ENCODE peak calls at places on chromosomes 13 and 19, in eight cellular contexts. V, I, A, X, K, J, Q and H are unnamed samples. For H3K36me3 and H3K4me1, the result is how much of the 10 kb centered on the place peaks cover.

GRCh38 chr13:22111961-22112360 is 441.1 kb downstream of the FGF9 start:
- DNase-seq in K (no peak), J (no peak), X (no peak), Q (no peak), V (no peak), A (no peak), I (no peak), H (no peak)

GRCh38 chr19:1363599-1363998 is 20.1 kb upstream of the NDUFS7 start:
- DNase-seq in X (no peak), Q (no peak), I (no peak), A (no peak), J (no peak), V (no peak), K (peak), H (no peak)

GRCh38 chr19:3725640-3726310 is 17.6 kb downstream of the TJP3 start:
- DNase-seq in I (no peak), V (no peak), J (peak), K (peak), X (no peak), A (no peak), Q (no peak), H (no peak)

GRCh38 chr19:4537953-4538600 is 1.8 kb downstream of the LRG1 start:
- DNase-seq in A (no peak), K (no peak), X (no peak), I (no peak), Q (no peak), V (no peak), J (no peak), H (no peak)

GRCh38 chr13:106423530-106423929 is 111.9 kb downstream of the EFNB2 start:
- DNase-seq in A (no peak), J (no peak), V (no peak), Q (no peak), X (no peak), I (no peak), K (no peak), H (no peak)

GRCh38 chr13:84744203-84744602 is 861.9 kb upstream of the SLITRK1 start:
- DNase-seq in X (no peak), A (no peak), I (no peak), V (no peak), K (no peak), Q (no peak), J (no peak), H (no peak)

GRCh38 chr13:52794589-52794988 is 53.9 kb downstream of the PCDH8 start:
- DNase-seq in K (no peak), J (no peak), V (no peak), A (no peak), I (no peak), Q (no peak), X (no peak), H (no peak)

GRCh38 chr13:110957181-110957884 is 42.5 kb upstream of the ANKRD10 start:
- DNase-seq in K (no peak), A (no peak), Q (peak), I (no peak), J (no peak), V (no peak), X (no peak), H (no peak)

GRCh38 chr19:4501691-4502090 is 16.6 kb downstream of the PLIN4 start:
- DNase-seq in Q (no peak), A (no peak), I (no peak), X (no peak), K (no peak), V (no peak), J (no peak), H (no peak)

GRCh38 chr13:30639671-30640070 is 22.0 kb downstream of the USPL1 start:
- DNase-seq in A (no peak), X (no peak), Q (peak), J (no peak), V (no peak), K (no peak), I (no peak), H (no peak)

GRCh38 chr13:30647824-30648521 is 30.3 kb downstream of the USPL1 start:
- DNase-seq in X (no peak), J (no peak), K (no peak), V (no peak), A (no peak), I (no peak), Q (no peak), H (no peak)

GRCh38 chr13:30647420-30647819 is 29.7 kb downstream of the USPL1 start:
- DNase-seq in V (no peak), A (no peak), K (no peak), I (no peak), X (no peak), Q (no peak), J (no peak), H (no peak)

GRCh38 chr13:30648522-30649012 is 30.8 kb downstream of the USPL1 start:
- DNase-seq in K (no peak), V (no peak), X (no peak), I (no peak), Q (no peak), J (no peak), A (no peak), H (no peak)

DNA sequence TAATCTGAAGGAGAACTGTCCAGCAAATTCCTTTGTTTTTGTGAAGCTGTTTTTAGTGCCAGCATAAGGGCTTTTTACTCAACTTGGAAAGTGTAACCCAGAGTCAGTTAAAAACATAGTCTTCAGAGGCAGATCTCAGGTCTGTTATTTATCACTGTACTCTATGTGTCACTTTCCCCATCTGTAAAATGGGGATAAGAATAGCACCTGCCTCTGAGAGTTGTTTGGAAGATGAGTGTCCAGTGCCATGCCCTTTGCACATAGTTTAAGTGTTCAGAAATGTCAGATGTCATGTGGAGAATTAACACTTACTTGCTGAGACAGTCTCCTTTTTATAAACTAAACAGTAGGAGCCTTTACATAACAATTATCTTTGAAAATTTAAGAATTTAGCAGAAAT is 27.9 kb downstream of the USPL1 start:
- DNase-seq in A (no peak), I (no peak), J (no peak), X (no peak), Q (no peak), V (no peak), K (no peak), H (no peak)
- H3K36me3 ChIP-seq in A (under half), I (under half), J (under half), X (under half), Q (under half), V (half or more), K (under half), H (under half)

GRCh38 chr13:27797228-27797624 is 4.9 kb downstream of the GSX1 start:
- DNase-seq in J (no peak), K (no peak), V (no peak), I (no peak), Q (peak), A (no peak), X (no peak), H (no peak)
- H3K4me3 ChIP-seq in J (no peak), K (no peak), V (no peak), I (no peak), Q (no peak), A (no peak), X (no peak), H (peak)

GRCh38 chr19:46617566-46618079 is 7.3 kb downstream of the PTGIR start:
- DNase-seq in X (no peak), A (no peak), V (no peak), J (no peak), K (no peak), I (no peak), Q (no peak), H (no peak)
- H3K4me1 ChIP-seq in X (under half), A (under half), V (under half), J (under half), K (under half), I (under half), Q (under half), H (under half)

GRCh38 chr13:97018029-97018819 is 23.9 kb upstream of the OXGR1 start:
- DNase-seq in K (peak), A (no peak), J (peak), Q (peak), I (no peak), V (peak), X (peak), H (no peak)

GRCh38 chr13:97017322-97017721 is 23.0 kb upstream of the OXGR1 start:
- DNase-seq in I (no peak), Q (no peak), J (no peak), A (no peak), K (no peak), V (no peak), X (no peak), H (no peak)

GRCh38 chr13:97015661-97016350 is 21.5 kb upstream of the OXGR1 start:
- DNase-seq in I (no peak), K (no peak), V (no peak), A (no peak), Q (no peak), J (no peak), X (no peak), H (no peak)

GRCh38 chr13:97011446-97012131 is 17.3 kb upstream of the OXGR1 start:
- DNase-seq in X (no peak), A (no peak), J (no peak), I (no peak), V (no peak), Q (no peak), K (no peak), H (no peak)

GRCh38 chr13:97012251-97013048 is 18.2 kb upstream of the OXGR1 start:
- DNase-seq in I (no peak), Q (no peak), V (no peak), X (no peak), A (no peak), K (no peak), J (no peak), H (no peak)
- H3K36me3 ChIP-seq in I (under half), Q (under half), V (under half), X (under half), A (under half), K (under half), J (under half), H (under half)

GRCh38 chr19:5586300-5587070 is 18.7 kb upstream of the TINCR start:
- DNase-seq in J (no peak), A (no peak), Q (no peak), K (no peak), I (peak), V (no peak), X (no peak), H (no peak)
- H3K4me3 ChIP-seq in J (no peak), A (no peak), Q (no peak), K (no peak), I (no peak), V (no peak), X (no peak), H (no peak)

DNA sequence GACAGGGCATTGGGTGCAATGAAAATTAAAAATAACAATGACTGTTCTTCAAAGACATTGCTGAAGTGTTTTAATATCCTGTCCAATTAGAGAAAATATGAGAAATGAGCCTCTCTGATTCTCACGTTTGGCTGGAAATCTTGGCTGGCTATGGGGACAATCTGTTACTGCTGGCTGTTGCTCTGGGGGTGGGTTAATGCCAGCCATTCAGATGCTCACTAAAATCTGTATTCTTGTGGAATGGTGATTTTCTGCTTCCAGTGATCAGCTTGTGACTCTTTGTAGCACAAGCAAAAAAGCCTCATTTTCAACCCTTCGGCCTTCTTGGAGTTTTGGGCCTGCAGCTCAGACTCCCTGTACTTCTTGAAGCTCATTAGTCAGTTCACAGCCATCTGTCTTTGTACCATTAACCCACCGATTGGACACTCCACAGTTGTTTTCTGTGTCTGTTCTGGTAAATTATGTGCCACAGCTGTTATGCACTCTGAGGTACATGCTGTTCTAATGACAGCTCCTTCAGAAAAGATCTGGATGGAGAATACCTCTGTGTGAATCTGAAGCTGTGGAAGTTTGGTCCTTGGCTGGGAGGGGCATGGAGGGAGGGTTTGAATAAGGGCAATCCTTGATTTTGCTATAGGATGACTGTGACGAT is 310.7 kb downstream of the LMO7 start:
- DNase-seq in J (no peak), X (no peak), K (no peak), Q (no peak), A (no peak), I (no peak), V (no peak), H (no peak)
- H3K4me1 ChIP-seq in J (under half), X (under half), K (under half), Q (under half), A (under half), I (under half), V (under half), H (under half)

DNA sequence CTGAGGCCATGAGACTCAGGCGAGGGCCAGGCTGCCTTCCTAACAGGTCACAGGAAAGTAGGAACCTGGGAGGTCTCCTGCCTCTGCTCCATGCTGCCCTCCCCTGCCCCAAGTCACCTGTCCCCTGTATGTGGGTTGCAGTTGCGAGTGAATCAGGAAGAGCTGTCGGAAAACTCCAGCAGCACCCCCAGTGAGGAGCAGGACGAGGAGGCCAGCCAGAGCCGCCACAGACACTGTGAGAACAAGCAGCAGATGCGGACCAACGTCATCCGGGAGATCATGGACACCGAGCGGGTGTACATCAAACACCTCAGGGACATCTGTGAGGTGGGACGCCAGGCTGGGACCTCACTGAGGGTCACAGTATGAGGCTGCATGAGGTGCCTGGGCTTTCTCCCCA is 22.8 kb upstream of the C1QTNF9 start:
- DNase-seq in J (no peak), V (no peak), A (no peak), K (no peak), I (peak), Q (no peak), X (no peak), H (no peak)
- H3K36me3 ChIP-seq in J (under half), V (under half), A (under half), K (under half), I (under half), Q (under half), X (under half), H (under half)

DNA sequence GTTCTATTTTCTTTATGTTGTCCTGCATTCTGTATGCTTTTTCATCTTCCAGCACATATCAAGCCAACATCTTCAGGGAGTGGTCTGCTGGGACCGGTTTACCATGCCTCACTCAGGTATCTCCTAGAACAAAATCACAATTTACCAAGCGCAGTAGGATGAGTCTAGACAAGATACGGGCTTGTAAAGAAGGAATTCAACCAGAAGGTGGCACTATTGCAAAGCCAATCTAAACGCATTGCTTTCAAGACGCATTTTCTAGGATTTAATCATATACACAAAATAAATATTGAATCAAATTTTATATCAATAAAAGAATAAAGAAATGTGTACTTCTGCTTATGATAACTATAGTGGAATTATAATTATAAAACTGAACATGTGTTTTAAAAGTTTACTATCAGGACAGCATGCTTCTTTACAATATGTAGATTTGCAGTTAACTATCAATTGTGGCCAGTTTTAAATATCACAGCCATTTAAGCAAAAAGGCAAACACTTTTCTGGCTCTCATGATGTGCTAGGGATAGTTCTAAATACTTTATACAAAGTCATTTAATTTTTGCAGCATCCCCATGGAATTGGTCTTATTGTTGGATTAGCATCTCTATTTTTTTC is 16.1 kb upstream of the TPP2 start:
- DNase-seq in I (no peak), A (no peak), J (peak), Q (peak), V (peak), K (peak), X (peak), H (peak)
- H3K4me3 ChIP-seq in I (no peak), A (no peak), J (no peak), Q (no peak), V (no peak), K (no peak), X (no peak), H (no peak)